ENCODE peak calls at places on chromosomes 2 and 18, in five cellular contexts. K, X, N, W and P are unnamed samples. For H3K9me3, the result is how much of the 10 kb centered on the place peaks cover.

GRCh38 chr18:48833701-48834394 is 116.9 kb downstream of the SMAD7 start:
- DNase-seq in K (peak), N (peak), X (peak), W (peak), P (peak)

GRCh38 chr2:142678164-142678563 is 199.3 kb upstream of the KYNU start:
- DNase-seq in X (no peak), K (no peak), N (no peak), W (no peak), P (no peak)

GRCh38 chr2:234550056-234550455 is 53.2 kb upstream of the ARL4C start:
- DNase-seq in N (no peak), K (no peak), W (peak), X (no peak), P (no peak)

GRCh38 chr2:64644240-64645013 is 9.3 kb downstream of the SERTAD2 start:
- DNase-seq in N (peak), K (peak), W (peak), X (peak), P (peak)

GRCh38 chr18:44187090-44187489 is 493.6 kb upstream of the SETBP1 start:
- DNase-seq in N (no peak), X (no peak), K (no peak), W (no peak), P (no peak)

GRCh38 chr18:50334546-50335152 is 40.2 kb upstream of the SKA1 start:
- DNase-seq in K (no peak), N (no peak), W (no peak), X (no peak), P (no peak)

GRCh38 chr2:43576983-43577892 is 18.6 kb downstream of the THADA start:
- DNase-seq in W (peak), N (peak), X (peak), K (no peak), P (peak)

GRCh38 chr2:240357641-240358012 is 77.8 kb upstream of the GPC1 start:
- DNase-seq in X (no peak), W (no peak), N (no peak), K (no peak), P (no peak)

GRCh38 chr2:127759931-127760330 is 51.0 kb downstream of the WDR33 start:
- DNase-seq in N (no peak), W (peak), X (no peak), K (no peak), P (no peak)

GRCh38 chr2:46601328-46601963 is 122.1 kb downstream of the TMEM247 start:
- DNase-seq in X (peak), K (no peak), N (no peak), W (no peak), P (peak)

DNA sequence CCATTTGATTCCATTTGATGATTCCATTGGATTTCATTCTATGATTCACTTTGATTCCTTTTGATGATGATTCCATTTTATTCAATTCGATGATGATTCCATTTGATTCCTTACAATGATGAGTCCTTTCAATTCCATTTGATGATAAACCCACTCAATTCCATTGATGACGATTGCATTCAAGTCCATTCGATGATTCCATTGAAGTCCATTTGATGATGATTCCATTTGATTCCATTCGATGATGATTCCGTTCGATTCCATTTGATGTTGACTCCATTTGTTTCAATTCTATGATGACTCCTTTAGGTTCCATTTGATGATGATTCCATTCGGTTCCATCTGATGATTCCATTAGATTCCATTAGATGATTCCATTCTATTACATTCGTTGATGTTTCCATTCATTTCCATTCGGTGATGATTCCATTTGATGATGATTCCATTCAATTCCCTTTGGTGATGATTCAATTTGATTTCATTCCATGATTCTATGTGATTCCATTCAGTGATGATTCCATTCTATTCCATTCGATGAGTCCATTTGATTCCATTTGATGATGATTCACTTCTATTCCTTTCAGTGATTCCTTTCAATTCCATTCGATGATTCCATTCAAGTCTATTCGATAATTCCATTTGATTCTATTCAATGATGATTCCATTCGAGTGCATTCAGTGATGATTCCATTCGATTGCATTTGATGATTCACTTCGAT is 1106.0 kb downstream of the RPIA start:
- DNase-seq in N (no peak), K (no peak), W (no peak), X (no peak), P (no peak)
- H3K9me3 ChIP-seq in N (under half), K (half or more), W (under half), X (half or more), P (half or more)

DNA sequence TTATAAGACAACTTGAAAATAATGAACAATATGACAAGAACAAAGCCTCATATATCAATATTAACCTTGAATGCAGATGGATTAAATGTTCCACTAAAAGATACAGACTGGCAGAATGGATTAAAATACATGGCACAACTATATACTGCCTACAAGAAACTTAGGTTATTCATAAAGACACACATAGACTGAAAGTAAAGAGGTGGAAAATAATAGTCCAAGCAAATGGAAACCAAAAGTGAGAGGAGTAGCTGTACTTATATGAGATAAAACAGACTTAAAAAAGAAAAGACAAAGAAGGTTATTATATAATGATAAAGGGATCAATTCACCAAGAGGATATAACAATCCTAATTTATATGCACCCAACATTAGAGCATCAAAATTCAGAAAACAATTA is 18.2 kb downstream of the LMAN1 start:
- DNase-seq in K (no peak), N (no peak), W (no peak), X (no peak), P (no peak)
- H3K9me3 ChIP-seq in K (under half), N (under half), W (under half), X (under half), P (under half)

GRCh38 chr2:150266931-150267330 is 220.5 kb downstream of the RND3 start:
- DNase-seq in N (no peak), K (no peak), W (no peak), X (no peak), P (no peak)

GRCh38 chr2:150272404-150272803 is 215.1 kb downstream of the RND3 start:
- DNase-seq in X (no peak), W (no peak), N (no peak), K (no peak), P (no peak)

GRCh38 chr2:150271952-150272351 is 215.5 kb downstream of the RND3 start:
- DNase-seq in K (no peak), X (peak), W (peak), N (no peak), P (peak)

GRCh38 chr2:150264442-150264841 is 223.0 kb downstream of the RND3 start:
- DNase-seq in N (no peak), K (no peak), X (no peak), W (no peak), P (peak)

DNA sequence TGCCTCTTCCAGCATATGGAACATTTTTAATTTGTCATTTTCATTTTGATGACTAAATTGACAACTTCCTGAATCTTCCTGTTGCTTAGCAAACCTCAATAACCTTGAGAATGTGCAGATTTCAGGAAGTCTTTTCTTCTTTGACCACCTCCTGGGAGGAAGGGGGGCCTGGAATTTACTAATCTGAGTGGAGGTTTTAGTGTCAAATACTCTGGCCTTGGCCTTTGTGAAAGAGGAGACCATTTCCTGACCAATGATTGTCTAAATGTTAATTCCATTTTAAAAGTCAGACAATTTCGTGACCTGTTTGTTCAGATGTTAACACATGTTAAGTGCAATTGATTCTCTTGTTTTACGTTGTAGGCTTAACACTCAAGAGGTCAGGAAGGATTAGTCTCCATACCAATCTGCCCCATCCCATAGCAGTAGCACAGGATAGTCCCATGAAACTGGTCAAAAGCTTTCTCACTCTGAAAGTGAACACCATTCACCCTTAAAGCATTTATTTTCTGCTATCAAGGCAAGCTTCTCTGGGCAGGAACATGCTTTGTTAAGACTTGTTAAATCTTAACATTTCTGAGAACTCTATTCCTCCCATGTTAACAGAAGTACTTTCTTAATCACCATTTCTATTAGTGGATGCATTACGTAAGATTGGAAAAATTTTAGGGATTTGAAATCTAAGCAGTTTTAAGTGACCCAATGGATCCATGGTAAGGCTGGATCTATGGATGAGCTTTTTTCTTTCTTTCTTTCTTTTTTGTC is 219.6 kb downstream of the RND3 start:
- DNase-seq in W (no peak), N (no peak), X (no peak), K (no peak), P (peak)
- H3K9me3 ChIP-seq in W (under half), N (under half), X (under half), K (under half), P (under half)

GRCh38 chr2:77839102-77839501 is 316.9 kb upstream of the LRRTM4 start:
- DNase-seq in X (no peak), K (no peak), W (no peak), N (no peak), P (no peak)

GRCh38 chr2:77831471-77831870 is 309.3 kb upstream of the LRRTM4 start:
- DNase-seq in K (no peak), X (no peak), W (no peak), N (no peak), P (no peak)

GRCh38 chr2:77831878-77832277 is 309.7 kb upstream of the LRRTM4 start:
- DNase-seq in N (no peak), W (no peak), X (no peak), K (no peak), P (peak)

GRCh38 chr2:77831068-77831467 is 308.9 kb upstream of the LRRTM4 start:
- DNase-seq in W (no peak), X (no peak), N (no peak), K (no peak), P (no peak)

GRCh38 chr2:77834360-77835002 is 312.3 kb upstream of the LRRTM4 start:
- DNase-seq in W (no peak), K (no peak), X (no peak), N (no peak), P (no peak)
- H3K9me3 ChIP-seq in W (under half), K (under half), X (under half), N (under half), P (under half)